ENCODE peak calls at places on chromosome 10, in seven cellular contexts. One of them, this sample, is unnamed.

GRCh38 chr10:99328579-99329237 is 448 bp upstream of the CNNM1 start:
- DNase-seq in kidney: no peak
- DNase-seq in lower leg skin: no peak
- DNase-seq in colonic mucosa: no peak
- DNase-seq in sigmoid colon: peak
- DNase-seq in ovary: no peak
- DNase-seq in HAP-1: peak
- DNase-seq in this sample: no peak

GRCh38 chr10:78338717-78339116 is 305.1 kb downstream of the RPS24 start:
- DNase-seq in lower leg skin: no peak
- DNase-seq in colonic mucosa: peak
- DNase-seq in HAP-1: no peak
- DNase-seq in kidney: no peak
- DNase-seq in ovary: peak
- DNase-seq in sigmoid colon: peak
- DNase-seq in this sample: no peak

GRCh38 chr10:22318772-22319171 is 2.1 kb upstream of the BMI1 start:
- DNase-seq in lower leg skin: no peak
- DNase-seq in HAP-1: no peak
- DNase-seq in kidney: no peak
- DNase-seq in colonic mucosa: no peak
- DNase-seq in ovary: no peak
- DNase-seq in sigmoid colon: no peak
- DNase-seq in this sample: no peak

GRCh38 chr10:59907537-59907917 is 1.2 kb upstream of the CCDC6 start:
- DNase-seq in kidney: no peak
- DNase-seq in lower leg skin: no peak
- DNase-seq in sigmoid colon: no peak
- DNase-seq in ovary: no peak
- DNase-seq in HAP-1: no peak
- DNase-seq in colonic mucosa: no peak
- DNase-seq in this sample: no peak

GRCh38 chr10:77188000-77188395 is 449.6 kb downstream of the KCNMA1 start:
- DNase-seq in kidney: no peak
- DNase-seq in ovary: no peak
- DNase-seq in lower leg skin: no peak
- DNase-seq in sigmoid colon: no peak
- DNase-seq in HAP-1: no peak
- DNase-seq in colonic mucosa: no peak
- DNase-seq in this sample: no peak

GRCh38 chr10:51937736-51938135 is 238.3 kb upstream of the CSTF2T start:
- DNase-seq in colonic mucosa: no peak
- DNase-seq in sigmoid colon: no peak
- DNase-seq in HAP-1: no peak
- DNase-seq in kidney: no peak
- DNase-seq in ovary: no peak
- DNase-seq in lower leg skin: no peak
- DNase-seq in this sample: no peak

GRCh38 chr10:132306341-132306685 is 1.4 kb downstream of the STK32C start:
- DNase-seq in colonic mucosa: no peak
- DNase-seq in HAP-1: no peak
- DNase-seq in ovary: peak
- DNase-seq in kidney: no peak
- DNase-seq in lower leg skin: peak
- DNase-seq in sigmoid colon: peak
- DNase-seq in this sample: no peak

GRCh38 chr10:80444124-80444523 is 10.0 kb upstream of the TSPAN14 start:
- DNase-seq in lower leg skin: no peak
- DNase-seq in kidney: no peak
- DNase-seq in ovary: no peak
- DNase-seq in colonic mucosa: no peak
- DNase-seq in HAP-1: no peak
- DNase-seq in sigmoid colon: no peak
- DNase-seq in this sample: no peak

GRCh38 chr10:97006364-97006763 is 174.3 kb downstream of the LCOR start:
- DNase-seq in ovary: no peak
- DNase-seq in HAP-1: no peak
- DNase-seq in lower leg skin: no peak
- DNase-seq in colonic mucosa: no peak
- DNase-seq in sigmoid colon: no peak
- DNase-seq in kidney: peak
- DNase-seq in this sample: no peak

GRCh38 chr10:62029401-62029800 is 127.9 kb downstream of the ARID5B start:
- DNase-seq in kidney: no peak
- DNase-seq in colonic mucosa: no peak
- DNase-seq in HAP-1: no peak
- DNase-seq in lower leg skin: no peak
- DNase-seq in ovary: no peak
- DNase-seq in sigmoid colon: no peak
- DNase-seq in this sample: no peak

GRCh38 chr10:62036186-62037081 is 134.9 kb downstream of the ARID5B start:
- DNase-seq in HAP-1: peak
- DNase-seq in ovary: no peak
- DNase-seq in sigmoid colon: no peak
- DNase-seq in lower leg skin: no peak
- DNase-seq in colonic mucosa: no peak
- DNase-seq in kidney: no peak
- DNase-seq in this sample: no peak

GRCh38 chr10:62037166-62037831 is 135.8 kb downstream of the ARID5B start:
- DNase-seq in colonic mucosa: no peak
- DNase-seq in lower leg skin: no peak
- DNase-seq in ovary: no peak
- DNase-seq in HAP-1: peak
- DNase-seq in sigmoid colon: no peak
- DNase-seq in kidney: no peak
- DNase-seq in this sample: no peak

GRCh38 chr10:62031522-62031921 is 130.0 kb downstream of the ARID5B start:
- DNase-seq in kidney: no peak
- DNase-seq in sigmoid colon: no peak
- DNase-seq in colonic mucosa: no peak
- DNase-seq in lower leg skin: no peak
- DNase-seq in HAP-1: no peak
- DNase-seq in ovary: no peak
- DNase-seq in this sample: no peak

DNA sequence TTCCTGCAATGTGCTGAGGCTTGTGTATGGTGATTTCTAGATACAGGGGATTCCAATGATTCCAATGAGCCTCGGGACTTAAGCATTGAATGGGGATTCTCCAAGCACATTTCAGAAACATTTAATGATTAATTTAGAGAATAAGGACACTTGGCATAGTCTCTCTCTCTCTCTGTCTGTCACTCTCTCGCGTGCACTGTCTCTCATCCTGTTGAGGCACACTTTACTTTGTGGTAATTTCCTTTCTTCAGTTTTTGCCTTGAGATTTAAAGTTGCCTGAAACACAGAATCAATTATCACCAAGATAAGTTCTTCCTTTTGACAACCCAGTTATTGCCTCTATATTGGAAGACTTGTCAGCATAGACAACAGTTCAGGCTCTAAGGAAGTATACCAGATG is 131.6 kb downstream of the ARID5B start:
- DNase-seq in kidney: no peak
- DNase-seq in ovary: no peak
- DNase-seq in sigmoid colon: no peak
- DNase-seq in HAP-1: no peak
- DNase-seq in lower leg skin: no peak
- DNase-seq in colonic mucosa: no peak
- DNase-seq in this sample: no peak
- H3K4me3 ChIP-seq in kidney: no peak
- H3K4me3 ChIP-seq in ovary: no peak
- H3K4me3 ChIP-seq in sigmoid colon: no peak
- H3K4me3 ChIP-seq in HAP-1: no peak
- H3K4me3 ChIP-seq in lower leg skin: no peak
- H3K4me3 ChIP-seq in colonic mucosa: no peak
- H3K4me3 ChIP-seq in this sample: no peak

GRCh38 chr10:74813860-74814259 is 12.5 kb upstream of the KAT6B start:
- DNase-seq in sigmoid colon: no peak
- DNase-seq in ovary: no peak
- DNase-seq in colonic mucosa: no peak
- DNase-seq in HAP-1: no peak
- DNase-seq in lower leg skin: no peak
- DNase-seq in kidney: no peak
- DNase-seq in this sample: no peak

GRCh38 chr10:74816824-74817498 is 9.4 kb upstream of the KAT6B start:
- DNase-seq in HAP-1: no peak
- DNase-seq in colonic mucosa: no peak
- DNase-seq in lower leg skin: no peak
- DNase-seq in kidney: no peak
- DNase-seq in sigmoid colon: no peak
- DNase-seq in ovary: no peak
- DNase-seq in this sample: no peak

GRCh38 chr10:74814792-74815191 is 11.6 kb upstream of the KAT6B start:
- DNase-seq in lower leg skin: no peak
- DNase-seq in sigmoid colon: no peak
- DNase-seq in colonic mucosa: no peak
- DNase-seq in ovary: no peak
- DNase-seq in HAP-1: no peak
- DNase-seq in kidney: no peak
- DNase-seq in this sample: no peak

GRCh38 chr10:74810087-74810486 is 16.3 kb upstream of the KAT6B start:
- DNase-seq in colonic mucosa: no peak
- DNase-seq in ovary: no peak
- DNase-seq in HAP-1: no peak
- DNase-seq in sigmoid colon: no peak
- DNase-seq in kidney: no peak
- DNase-seq in lower leg skin: no peak
- DNase-seq in this sample: no peak

GRCh38 chr10:74813371-74813770 is 13.0 kb upstream of the KAT6B start:
- DNase-seq in sigmoid colon: no peak
- DNase-seq in lower leg skin: no peak
- DNase-seq in kidney: no peak
- DNase-seq in ovary: no peak
- DNase-seq in colonic mucosa: no peak
- DNase-seq in HAP-1: no peak
- DNase-seq in this sample: no peak
- H3K4me3 ChIP-seq in sigmoid colon: no peak
- H3K4me3 ChIP-seq in lower leg skin: no peak
- H3K4me3 ChIP-seq in kidney: no peak
- H3K4me3 ChIP-seq in ovary: no peak
- H3K4me3 ChIP-seq in colonic mucosa: no peak
- H3K4me3 ChIP-seq in HAP-1: no peak
- H3K4me3 ChIP-seq in this sample: no peak

DNA sequence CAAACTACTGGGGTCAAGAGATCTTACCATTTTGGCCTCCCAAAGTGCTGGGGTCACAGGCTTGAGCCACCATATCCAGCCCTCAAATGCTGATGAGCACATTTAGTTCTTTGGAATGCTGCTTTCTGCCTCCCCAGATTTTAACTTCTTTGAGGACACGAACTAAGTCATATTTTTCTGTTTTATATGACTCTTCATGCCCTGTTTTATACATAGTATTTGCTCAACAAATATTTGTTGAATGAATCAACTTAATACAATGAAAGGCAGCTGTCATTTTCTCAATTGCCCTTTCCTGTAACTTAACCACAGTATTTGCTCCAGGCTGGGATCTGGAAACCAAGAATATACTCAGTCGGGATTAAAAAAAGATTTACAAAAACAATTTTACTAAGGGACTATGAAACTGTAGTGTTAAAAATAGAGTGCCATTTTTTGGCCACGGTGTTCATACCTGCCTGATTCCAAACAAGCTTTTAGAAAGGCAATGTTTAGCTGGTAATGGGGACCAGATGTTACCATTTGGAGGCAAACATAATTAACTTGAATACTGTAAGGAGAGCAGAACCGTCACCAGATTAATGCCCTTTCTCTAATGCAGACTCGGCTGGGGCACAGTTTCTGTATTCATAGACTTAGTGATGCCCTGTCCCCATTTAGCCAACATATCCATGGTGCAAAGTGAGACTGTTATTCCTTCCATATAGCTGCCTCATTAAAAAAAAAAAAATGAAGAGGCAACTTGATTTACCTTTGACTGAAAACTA is 117.6 kb downstream of the NRP1 start:
- DNase-seq in kidney: no peak
- DNase-seq in ovary: no peak
- DNase-seq in sigmoid colon: no peak
- DNase-seq in colonic mucosa: no peak
- DNase-seq in lower leg skin: no peak
- DNase-seq in HAP-1: no peak
- DNase-seq in this sample: no peak
- H3K4me3 ChIP-seq in kidney: no peak
- H3K4me3 ChIP-seq in ovary: no peak
- H3K4me3 ChIP-seq in sigmoid colon: no peak
- H3K4me3 ChIP-seq in colonic mucosa: no peak
- H3K4me3 ChIP-seq in lower leg skin: no peak
- H3K4me3 ChIP-seq in HAP-1: no peak
- H3K4me3 ChIP-seq in this sample: no peak

DNA sequence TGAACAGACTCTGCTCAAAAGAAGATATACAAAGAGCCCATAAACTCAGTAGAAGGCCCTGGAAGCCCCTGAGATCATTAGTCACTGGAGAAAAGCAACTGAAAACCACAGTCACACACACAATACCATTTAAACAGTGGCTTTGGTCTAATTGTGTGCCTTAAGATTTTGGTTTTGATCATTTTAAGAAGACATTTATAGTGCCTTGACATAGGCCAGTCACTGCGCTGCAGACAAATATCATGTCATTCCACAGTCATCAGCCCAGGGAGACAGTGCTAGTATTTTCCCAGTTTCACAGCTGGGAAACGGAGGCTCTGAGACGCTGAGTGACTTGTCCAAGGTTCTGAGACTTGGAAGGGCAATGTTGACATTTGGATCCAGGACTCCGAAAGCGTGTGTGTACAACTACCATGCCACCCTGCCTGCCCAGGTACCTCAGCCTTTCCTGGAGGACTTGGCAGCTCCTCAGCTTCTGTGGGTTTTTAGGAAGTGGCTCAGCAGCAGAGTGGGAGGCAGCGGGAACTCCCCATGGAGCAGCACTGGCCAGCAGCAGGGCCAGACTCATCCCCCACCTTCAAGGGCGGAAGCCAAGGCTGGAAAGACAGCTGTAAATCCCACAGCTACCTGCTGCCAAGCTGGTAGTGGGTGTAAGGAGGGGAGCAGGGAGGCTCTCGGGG is 173.9 kb downstream of the WDR11 start:
- DNase-seq in lower leg skin: no peak
- DNase-seq in colonic mucosa: no peak
- DNase-seq in kidney: no peak
- DNase-seq in sigmoid colon: peak
- DNase-seq in HAP-1: no peak
- DNase-seq in ovary: no peak
- DNase-seq in this sample: no peak
- H3K4me3 ChIP-seq in lower leg skin: no peak
- H3K4me3 ChIP-seq in colonic mucosa: no peak
- H3K4me3 ChIP-seq in kidney: no peak
- H3K4me3 ChIP-seq in sigmoid colon: no peak
- H3K4me3 ChIP-seq in HAP-1: no peak
- H3K4me3 ChIP-seq in ovary: no peak
- H3K4me3 ChIP-seq in this sample: no peak

This sample was measured in lung.